ENCODE peak calls at places on chromosomes 4 and X, in seven cellular contexts. K is right atrium auricular region, Z is gastrocnemius medialis, D is IMR-90, F is ACHN, N is body of pancreas, A is NCI-H2171 treated with DMSO at 0.1 percent for 48 hours. S is an unnamed sample.

GRCh38 chr4:53005149-53005546 is 143.0 kb downstream of the RASL11B start:
- DNase-seq in N (no peak), K (no peak), Z (no peak), D (no peak), F (no peak), A (no peak), S (no peak)

GRCh38 chrX:145735036-145735435 is 82.6 kb upstream of the SLITRK2 start:
- DNase-seq in N (no peak), K (no peak), Z (no peak), D (no peak), F (no peak), A (no peak), S (no peak)

GRCh38 chr4:183288955-183289354 is 31.1 kb downstream of the CLDN22 start:
- DNase-seq in K (no peak), N (no peak), A (no peak), D (no peak), F (no peak), Z (no peak), S (no peak)

GRCh38 chr4:105280338-105280809 is 133.7 kb downstream of the TET2 start:
- DNase-seq in F (no peak), K (no peak), Z (no peak), N (no peak), D (peak), A (no peak), S (no peak)

GRCh38 chr4:110780538-110780937 is 157.7 kb upstream of the PITX2 start:
- DNase-seq in A (no peak), D (no peak), N (no peak), Z (no peak), F (no peak), K (no peak), S (no peak)

GRCh38 chrX:3664921-3665320 is 48.5 kb downstream of the PRKX start:
- DNase-seq in Z (no peak), F (no peak), A (no peak), D (no peak), N (no peak), K (no peak), S (no peak)

GRCh38 chrX:73577368-73577767 is 14.4 kb downstream of the CHIC1 start:
- DNase-seq in K (no peak), N (no peak), A (no peak), F (peak), D (peak), Z (no peak), S (no peak)

GRCh38 chr4:1410491-1411325 is 4.5 kb upstream of the NKX1-1 start:
- DNase-seq in D (peak), N (peak), K (peak), F (peak), Z (no peak), A (no peak), S (no peak)

GRCh38 chr4:131258361-131258760 is 1890.7 kb upstream of the PCDH10 start:
- DNase-seq in N (no peak), A (no peak), F (no peak), D (no peak), K (no peak), Z (no peak), S (no peak)

GRCh38 chr4:173485164-173485563 is 44.9 kb downstream of the HAND2 start:
- DNase-seq in D (peak), A (no peak), N (no peak), K (no peak), Z (no peak), F (no peak), S (no peak)

GRCh38 chrX:117895418-117895817 is 221.2 kb downstream of the KLHL13 start:
- DNase-seq in D (no peak), F (no peak), N (no peak), Z (no peak), A (no peak), K (no peak), S (no peak)

GRCh38 chrX:24294619-24295018 is 19.2 kb downstream of the SUPT20HL2 start:
- DNase-seq in D (no peak), N (no peak), Z (no peak), F (no peak), A (no peak), K (no peak), S (no peak)

GRCh38 chrX:63128509-63128908 is 222.6 kb downstream of the SPIN4 start:
- DNase-seq in A (peak), K (no peak), F (peak), Z (no peak), N (peak), D (peak), S (no peak)

GRCh38 chr4:140257461-140258305 is 103.7 kb upstream of the MAML3 start:
- DNase-seq in F (no peak), Z (peak), N (no peak), A (no peak), K (no peak), D (peak), S (no peak)

GRCh38 chr4:144582105-144582850 is 63.7 kb upstream of the HHIP start:
- DNase-seq in N (no peak), F (no peak), D (peak), Z (no peak), K (no peak), A (no peak), S (no peak)

GRCh38 chrX:1466971-1467561 is 14.4 kb upstream of the ASMTL start:
- DNase-seq in K (peak), Z (no peak), A (no peak), N (no peak), D (no peak), F (no peak), S (no peak)

GRCh38 chr4:151153585-151153984 is 54.2 kb downstream of the RPS3A start:
- DNase-seq in N (no peak), D (no peak), A (no peak), F (no peak), K (no peak), Z (no peak), S (no peak)